ENCODE peak calls at places on chromosomes 6 and 20, in four cellular contexts. E is glutamatergic neuron, J is psoas muscle, P is fibroblast of the conjunctiva. K is an unnamed sample.

GRCh38 chr6:92011681-92012245 is 1407.6 kb downstream of the EPHA7 start:
- DNase-seq in E (no peak), J (no peak), P (no peak), K (peak)

GRCh38 chr6:109440325-109441068 is at the start of the genes PPIL6 and SMPD2:
- DNase-seq in E (peak), P (peak), J (peak), K (peak)

GRCh38 chr6:124943658-124944057 is 18.6 kb upstream of the RNF217 start:
- DNase-seq in P (no peak), E (no peak), J (no peak), K (no peak)

GRCh38 chr6:34358389-34358906 is 34.0 kb downstream of the NUDT3 start:
- DNase-seq in E (peak), P (no peak), J (no peak), K (peak)

GRCh38 chr6:1285589-1286340 is 26.1 kb upstream of the FOXQ1 start:
- DNase-seq in J (no peak), P (no peak), E (no peak), K (peak)

GRCh38 chr6:23940466-23940865 is 185.5 kb upstream of the NRSN1 start:
- DNase-seq in J (no peak), P (no peak), E (no peak), K (no peak)

GRCh38 chr20:57808266-57808866 is 98.6 kb upstream of the PMEPA1 start:
- DNase-seq in J (no peak), E (no peak), P (no peak), K (no peak)

GRCh38 chr6:20542927-20543602 is 8.8 kb downstream of the CDKAL1 start:
- DNase-seq in P (peak), J (no peak), E (no peak), K (no peak)

GRCh38 chr6:156729248-156729647 is 47.9 kb upstream of the ARID1B start:
- DNase-seq in P (no peak), J (no peak), E (no peak), K (no peak)

GRCh38 chr20:47506335-47506734 is 4.6 kb downstream of the NCOA3 start:
- DNase-seq in E (no peak), P (no peak), J (no peak), K (no peak)

GRCh38 chr6:159701413-159701999 is 8.5 kb upstream of the SOD2 start:
- DNase-seq in J (peak), E (no peak), P (peak), K (no peak)

GRCh38 chr6:8432614-8433013 is 2.7 kb downstream of the SLC35B3 start:
- DNase-seq in P (no peak), J (no peak), E (no peak), K (no peak)

GRCh38 chr6:168007592-168008338 is 10.3 kb downstream of the KIF25 start:
- DNase-seq in P (peak), E (no peak), J (no peak), K (no peak)

GRCh38 chr20:820328-820953 is 13.1 kb upstream of the FAM110A start:
- DNase-seq in E (no peak), P (no peak), J (no peak), K (no peak)

GRCh38 chr20:46151936-46152335 is 33.8 kb downstream of the CD40 start:
- DNase-seq in J (no peak), P (no peak), E (peak), K (no peak)